ENCODE peak calls at places on chromosome 18, in four cellular contexts. F, Y, J and L are unnamed samples.

GRCh38 chr18:26005950-26006349 is 84.5 kb downstream of the SS18 start:
- DNase-seq in F (no peak), Y (no peak), J (no peak), L (no peak)

GRCh38 chr18:24831871-24832665 is 371.6 kb downstream of the HRH4 start:
- DNase-seq in F (no peak), Y (no peak), J (no peak), L (no peak)

GRCh38 chr18:11078491-11078890 is 70.9 kb downstream of the PIEZO2 start:
- DNase-seq in F (no peak), Y (peak; percentile 16), J (no peak), L (no peak)

GRCh38 chr18:68472701-68473295 is 242.1 kb downstream of the TMX3 start:
- DNase-seq in F (no peak), Y (no peak), J (no peak), L (no peak)

GRCh38 chr18:76673281-76674005 is 148.9 kb upstream of the ZNF236 start:
- DNase-seq in F (no peak), Y (no peak), J (no peak), L (no peak)

GRCh38 chr18:35521133-35521532 is 23.4 kb upstream of the INO80C start:
- DNase-seq in F (no peak), Y (no peak), J (no peak), L (no peak)

GRCh38 chr18:9016819-9017169 is 85.7 kb upstream of the NDUFV2 start:
- DNase-seq in F (no peak), Y (no peak), J (no peak), L (no peak)

GRCh38 chr18:60188943-60189342 is 183.6 kb downstream of the MC4R start:
- DNase-seq in F (no peak), Y (no peak), J (no peak), L (no peak)

GRCh38 chr18:57077786-57078552 is 68.9 kb upstream of the BOD1L2 start:
- DNase-seq in F (no peak), Y (no peak), J (no peak), L (peak; percentile 85)

DNA sequence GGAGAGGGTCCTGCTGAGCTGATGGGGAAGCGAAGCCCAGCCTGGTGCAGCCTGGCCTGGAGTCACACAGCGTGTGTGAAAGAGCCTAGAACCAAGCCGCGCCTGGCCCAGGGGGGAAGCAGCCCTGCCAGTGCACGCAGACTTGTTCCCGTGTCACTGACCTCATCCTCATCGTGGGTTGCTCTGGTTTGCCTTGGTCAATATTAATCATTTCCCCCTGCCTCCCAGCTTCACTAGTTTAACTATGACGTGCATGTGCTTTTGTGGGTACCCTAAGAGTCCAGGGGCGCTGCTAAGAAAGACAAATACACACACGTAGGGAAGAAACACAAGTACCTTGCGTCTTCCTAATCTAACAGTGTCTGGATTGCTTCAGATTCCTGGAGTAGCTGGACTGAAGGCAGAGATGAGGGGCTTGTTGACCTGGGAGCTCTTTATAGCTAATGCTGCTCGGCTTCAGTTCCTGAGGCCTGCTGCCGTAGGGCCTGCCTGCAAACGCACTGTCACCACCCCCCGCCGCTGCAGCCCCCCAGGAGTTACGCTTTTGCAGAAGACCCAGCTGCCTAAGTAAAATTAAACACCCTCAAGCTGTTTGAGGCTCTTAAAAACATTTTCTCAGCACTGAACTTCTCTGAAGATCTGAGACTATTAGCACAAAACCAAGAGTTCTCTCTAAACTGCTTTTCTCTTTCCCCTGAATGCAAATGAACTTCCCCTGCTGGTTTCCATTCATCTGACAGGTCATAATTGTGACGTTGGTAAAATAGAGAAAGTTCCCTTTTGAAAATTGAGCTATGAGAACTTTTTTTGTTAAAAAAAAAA is 159.2 kb downstream of the FAM210A start:
- DNase-seq in F (no peak), Y (no peak), J (no peak), L (peak; percentile 76)
- H3K4me1 ChIP-seq in F (peaks cover 3% of the 10 kb centered on the region), Y (peaks cover 4% of the 10 kb centered on the region), J (peaks cover 49% of the 10 kb centered on the region), L (peaks cover 57% of the 10 kb centered on the region)

GRCh38 chr18:58861353-58861752 is 3.3 kb upstream of the ZNF532 start:
- DNase-seq in F (no peak), Y (no peak), J (no peak), L (no peak)

GRCh38 chr18:58863539-58864145 is 1.0 kb upstream of the ZNF532 start:
- DNase-seq in F (peak; percentile 65), Y (no peak), J (no peak), L (peak; percentile 33)

GRCh38 chr18:58861853-58862252 is 2.8 kb upstream of the ZNF532 start:
- DNase-seq in F (no peak), Y (no peak), J (no peak), L (no peak)

GRCh38 chr18:58862404-58862803 is 2.3 kb upstream of the ZNF532 start:
- DNase-seq in F (no peak), Y (no peak), J (no peak), L (peak; percentile 5)

GRCh38 chr18:58862851-58863538 is 1.7 kb upstream of the ZNF532 start:
- DNase-seq in F (peak; percentile 39), Y (peak; percentile 65), J (no peak), L (peak; percentile 51)
- H3K4me1 ChIP-seq in F (no peaks in the 10 kb centered on the region), Y (peaks cover 62% of the 10 kb centered on the region), J (peaks cover 87% of the 10 kb centered on the region), L (peaks cover 31% of the 10 kb centered on the region)

GRCh38 chr18:48609114-48609513 is 70.3 kb downstream of the CTIF start:
- DNase-seq in F (no peak), Y (no peak), J (no peak), L (no peak)
- H3K4me1 ChIP-seq in F (no peaks in the 10 kb centered on the region), Y (peaks cover 27% of the 10 kb centered on the region), J (peaks cover 67% of the 10 kb centered on the region), L (peaks cover 9% of the 10 kb centered on the region)

GRCh38 chr18:44737623-44738022 is 56.9 kb downstream of the SETBP1 start:
- DNase-seq in F (no peak), Y (no peak), J (no peak), L (no peak)
- H3K4me1 ChIP-seq in F (no peaks in the 10 kb centered on the region), Y (peaks cover 19% of the 10 kb centered on the region), J (peaks cover 15% of the 10 kb centered on the region), L (peaks cover 6% of the 10 kb centered on the region)

GRCh38 chr18:22816266-22817176 is 116.6 kb upstream of the RBBP8 start:
- DNase-seq in F (peak; percentile 77), Y (no peak), J (no peak), L (no peak)
- H3K4me1 ChIP-seq in F (peaks cover 5% of the 10 kb centered on the region), Y (peaks cover 12% of the 10 kb centered on the region), J (peaks cover 8% of the 10 kb centered on the region), L (no peaks in the 10 kb centered on the region)

GRCh38 chr18:46265190-46266156 is 161.3 kb downstream of the HAUS1 start:
- DNase-seq in F (no peak), Y (no peak), J (no peak), L (no peak)
- H3K4me1 ChIP-seq in F (no peaks in the 10 kb centered on the region), Y (peaks cover 26% of the 10 kb centered on the region), J (peaks cover 14% of the 10 kb centered on the region), L (peaks cover 8% of the 10 kb centered on the region)

GRCh38 chr18:48996041-48996440 is 45.3 kb upstream of the SMAD7 start:
- DNase-seq in F (no peak), Y (no peak), J (no peak), L (no peak)
- H3K4me1 ChIP-seq in F (peaks cover 7% of the 10 kb centered on the region), Y (peaks cover 56% of the 10 kb centered on the region), J (peaks cover 71% of the 10 kb centered on the region), L (peaks cover 17% of the 10 kb centered on the region)

DNA sequence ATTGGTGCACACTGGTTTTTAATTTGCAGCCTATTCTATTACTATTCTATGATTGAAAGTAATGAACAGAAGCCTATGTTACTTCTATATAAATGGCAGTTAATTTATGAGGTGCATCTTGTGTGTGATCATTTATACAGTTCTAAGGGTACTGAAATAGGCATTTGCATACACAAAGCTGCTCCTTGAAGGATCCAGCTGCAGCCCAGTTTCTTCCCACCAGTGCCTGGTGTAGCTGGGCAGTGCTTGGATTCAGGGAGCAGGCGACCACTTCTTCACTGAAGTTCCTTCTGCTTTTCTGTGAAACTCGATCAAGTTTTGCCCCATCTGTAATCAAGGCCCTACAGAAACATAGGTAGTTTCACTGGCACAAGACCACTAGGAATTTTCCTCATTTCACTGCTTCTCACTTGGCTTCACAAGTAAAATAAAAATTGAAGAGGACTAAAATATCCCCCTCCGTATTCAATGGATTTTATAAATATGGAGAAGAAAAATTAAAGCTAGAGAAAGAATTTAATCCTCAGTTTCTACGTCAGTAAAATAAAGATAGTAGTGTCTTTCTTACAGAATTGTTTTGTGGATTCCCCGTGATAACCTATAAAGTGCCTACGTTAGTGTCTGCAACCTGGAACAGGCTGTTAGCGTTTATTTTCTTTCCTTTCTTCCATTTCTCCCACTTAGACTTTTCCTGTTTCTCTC is 1.7 kb upstream of the LPIN2 start:
- DNase-seq in F (no peak), Y (no peak), J (no peak), L (no peak)
- H3K4me1 ChIP-seq in F (no peaks in the 10 kb centered on the region), Y (peaks cover 14% of the 10 kb centered on the region), J (peaks cover 44% of the 10 kb centered on the region), L (peaks cover 51% of the 10 kb centered on the region)